ENCODE peak calls at places on chromosomes 2 and 18, in nine cellular contexts. A is heart right ventricle; I is adrenal gland; V is CD8-positive, alpha-beta T cell; B is CD4-positive, alpha-beta T cell; U is mucosa of descending colon; P is fibroblast of pulmonary artery; K is PC-3; F is fibroblast of mammary gland. M is an unnamed sample.

GRCh38 chr18:65415167-65415566 is 335.6 kb upstream of the CDH7 start:
- DNase-seq in A (no peak), I (no peak), V (no peak), B (no peak), U (no peak), P (no peak), K (peak), F (no peak), M (no peak)

GRCh38 chr18:413263-413662 is 87.2 kb downstream of the COLEC12 start:
- DNase-seq in A (no peak), I (no peak), V (no peak), B (no peak), U (no peak), P (peak), K (peak), F (peak), M (no peak)

GRCh38 chr18:67665266-67665665 is 148.7 kb upstream of the DSEL start:
- DNase-seq in A (no peak), I (no peak), V (no peak), B (no peak), U (no peak), P (peak), K (peak), F (peak), M (no peak)

GRCh38 chr2:209426432-209426831 is 2.6 kb downstream of the MAP2 start:
- DNase-seq in A (no peak), I (no peak), V (no peak), B (no peak), U (no peak), P (peak), K (peak), F (no peak), M (no peak)

GRCh38 chr18:9736942-9737813 is 29.1 kb downstream of the RAB31 start:
- DNase-seq in A (no peak), I (no peak), V (no peak), B (no peak), U (no peak), P (no peak), K (peak), F (peak), M (no peak)

GRCh38 chr2:213934560-213934959 is 476.3 kb upstream of the VWC2L start:
- DNase-seq in A (no peak), I (no peak), V (no peak), B (no peak), U (peak), P (peak), K (peak), F (peak), M (peak)

GRCh38 chr2:128169497-128169896 is 78.5 kb downstream of the UGGT1 start:
- DNase-seq in A (no peak), I (no peak), V (no peak), B (no peak), U (no peak), P (peak), K (no peak), F (peak), M (no peak)

GRCh38 chr2:212843409-212844199 is 305.0 kb upstream of the ERBB4 start:
- DNase-seq in A (no peak), I (no peak), V (no peak), B (no peak), U (no peak), P (peak), K (peak), F (peak), M (no peak)

GRCh38 chr18:10143601-10144000 is 229.8 kb downstream of the VAPA start:
- DNase-seq in A (no peak), I (no peak), V (no peak), B (no peak), U (no peak), P (no peak), K (no peak), F (no peak), M (no peak)

GRCh38 chr2:105129722-105130232 is 91.9 kb downstream of the MRPS9 start:
- DNase-seq in A (no peak), I (no peak), V (no peak), B (no peak), U (no peak), P (no peak), K (no peak), F (no peak), M (peak)

GRCh38 chr2:74502147-74502719 is 2.8 kb upstream of the LBX2 start:
- DNase-seq in A (no peak), I (no peak), V (no peak), B (no peak), U (peak), P (no peak), K (no peak), F (no peak), M (peak)

GRCh38 chr2:24050041-24050655 is 607 bp downstream of the FKBP1B start:
- DNase-seq in A (peak), I (peak), V (no peak), B (no peak), U (peak), P (peak), K (no peak), F (peak), M (no peak)

GRCh38 chr18:5311273-5312009 is 15.9 kb upstream of the ZBTB14 start:
- DNase-seq in A (no peak), I (peak), V (no peak), B (no peak), U (no peak), P (no peak), K (peak), F (peak), M (no peak)

DNA sequence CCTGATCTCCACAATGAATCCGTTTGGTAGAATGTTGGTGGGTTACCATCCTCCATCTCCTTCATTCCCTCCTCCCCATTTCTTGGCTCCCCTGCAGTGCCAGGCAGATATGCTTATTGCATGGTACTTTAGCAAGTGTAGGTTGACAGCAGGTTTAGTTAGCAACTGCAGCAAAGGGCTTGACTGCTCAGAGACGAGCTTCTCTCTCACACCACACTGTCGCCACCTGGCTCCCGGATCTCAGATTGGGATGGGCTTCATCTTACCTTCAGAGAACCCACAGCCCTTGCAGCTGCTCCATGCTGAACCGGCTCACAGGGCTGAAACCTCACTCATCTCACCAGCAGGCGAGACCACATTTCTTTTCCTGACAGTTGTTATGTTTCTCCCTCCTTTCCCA is 88.8 kb downstream of the VWA3B start:
- DNase-seq in A (no peak), I (no peak), V (no peak), B (no peak), U (peak), P (no peak), K (peak), F (no peak), M (peak)
- TF ChIP-seq CTCF in A (peak), I (no peak), V (no peak), B (no peak), U (no peak), P (no peak), K (no peak), F (no peak), M (no peak)

GRCh38 chr18:24271381-24272331 is 126.0 kb downstream of the OSBPL1A start:
- DNase-seq in A (peak), I (peak), V (no peak), B (no peak), U (peak), P (peak), K (peak), F (peak), M (peak)
- TF ChIP-seq CTCF in A (peak), I (peak), V (no peak), B (no peak), U (no peak), P (peak), K (no peak), F (peak), M (no peak)

GRCh38 chr2:171522057-171522803 is at the start of gene CYBRD1:
- DNase-seq in A (peak), I (peak), V (no peak), B (no peak), U (peak), P (peak), K (no peak), F (peak), M (peak)
- TF ChIP-seq CTCF in A (no peak), I (no peak), V (no peak), B (no peak), U (no peak), P (no peak), K (no peak), F (peak), M (no peak)

DNA sequence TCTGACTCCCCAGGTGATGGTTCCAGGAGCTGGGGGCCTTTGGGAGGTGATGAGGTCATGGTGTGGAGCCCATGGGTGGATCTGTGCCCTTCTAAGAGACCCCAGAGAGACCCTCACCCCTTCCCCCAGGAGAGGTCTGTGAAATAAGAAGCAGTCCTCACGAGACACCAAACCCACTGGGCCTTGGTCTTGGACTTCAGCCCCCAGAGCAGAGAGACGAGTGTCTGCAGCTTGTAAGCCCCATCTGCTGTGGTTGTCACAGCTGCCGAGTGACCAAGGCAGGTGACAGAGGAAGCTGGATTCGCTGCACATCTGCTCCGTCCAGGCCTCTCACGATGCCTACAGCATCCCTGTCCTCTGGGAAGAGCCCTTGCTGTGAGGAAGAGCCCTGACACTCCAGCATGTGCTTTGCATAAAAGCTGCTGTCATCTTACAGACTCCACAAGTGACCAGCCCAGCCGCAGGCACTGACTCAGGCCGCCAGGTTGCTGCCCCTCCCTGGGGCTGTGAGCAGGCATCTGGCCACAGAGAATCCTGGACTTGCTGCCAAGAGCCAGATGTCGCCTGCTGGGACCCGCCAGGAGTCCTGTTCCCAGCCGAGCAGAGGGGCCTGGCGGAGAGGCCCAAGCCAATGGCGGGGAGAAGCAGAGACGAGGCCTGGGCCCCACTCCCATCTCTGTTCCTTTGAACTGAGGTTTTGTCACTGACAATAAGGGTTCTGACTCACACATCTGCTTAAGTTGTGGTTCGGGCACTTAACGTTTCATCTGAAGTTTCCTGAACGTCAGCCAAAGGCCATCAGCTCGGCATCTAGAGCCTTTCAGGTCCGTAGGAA is 150.7 kb downstream of the PXDN start:
- DNase-seq in A (no peak), I (no peak), V (no peak), B (no peak), U (no peak), P (peak), K (peak), F (peak), M (no peak)
- TF ChIP-seq CTCF in A (no peak), I (no peak), V (no peak), B (no peak), U (no peak), P (no peak), K (no peak), F (no peak), M (no peak)

GRCh38 chr2:167212054-167212648 is 323.9 kb downstream of the XIRP2 start:
- DNase-seq in A (peak), I (peak), V (no peak), B (no peak), U (peak), P (peak), K (peak), F (peak), M (peak)
- TF ChIP-seq CTCF in A (peak), I (peak), V (no peak), B (peak), U (peak), P (peak), K (peak), F (peak), M (peak)

DNA sequence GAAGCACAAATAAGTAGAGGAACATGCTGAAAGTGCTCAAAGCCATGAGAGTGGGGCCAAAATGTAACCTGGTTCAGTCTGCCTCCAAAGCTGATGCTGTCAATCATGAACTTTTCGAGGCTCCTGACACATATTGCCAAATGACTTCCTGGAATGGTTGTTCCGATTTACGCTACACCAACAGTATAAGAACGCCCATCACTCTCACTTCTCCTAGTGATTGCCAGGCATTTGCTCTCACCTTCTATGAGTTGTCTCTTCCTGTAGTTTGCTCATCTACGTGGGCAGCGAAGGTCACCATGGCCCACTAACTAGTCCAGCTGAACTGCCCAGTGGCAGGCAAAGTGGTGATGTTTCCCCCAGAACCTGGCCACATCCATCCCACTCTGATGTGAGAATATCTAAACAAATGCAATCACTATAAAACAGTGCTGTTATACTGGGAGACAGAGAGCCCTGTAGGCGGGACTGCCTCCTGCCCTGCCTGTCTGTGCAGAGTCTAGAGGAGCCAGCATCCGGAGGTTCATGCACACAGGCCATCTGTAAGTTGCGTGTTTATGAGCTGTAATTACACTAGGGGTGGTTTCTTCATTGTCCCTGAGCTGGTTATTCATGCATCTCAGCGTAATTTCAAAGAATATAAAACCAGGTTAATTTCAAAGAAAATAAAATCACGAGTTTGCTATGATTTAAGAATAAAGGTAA is 8.8 kb upstream of the CABLES1 start:
- DNase-seq in A (no peak), I (no peak), V (no peak), B (no peak), U (peak), P (peak), K (no peak), F (no peak), M (no peak)
- TF ChIP-seq CTCF in A (no peak), I (no peak), V (no peak), B (no peak), U (no peak), P (no peak), K (no peak), F (no peak), M (no peak)

GRCh38 chr2:44247924-44248323 is 27.4 kb upstream of the SLC3A1 start:
- DNase-seq in A (no peak), I (no peak), V (no peak), B (no peak), U (no peak), P (no peak), K (peak), F (no peak), M (no peak)
- TF ChIP-seq CTCF in A (no peak), I (no peak), V (no peak), B (no peak), U (no peak), P (no peak), K (no peak), F (no peak), M (no peak)

DNA sequence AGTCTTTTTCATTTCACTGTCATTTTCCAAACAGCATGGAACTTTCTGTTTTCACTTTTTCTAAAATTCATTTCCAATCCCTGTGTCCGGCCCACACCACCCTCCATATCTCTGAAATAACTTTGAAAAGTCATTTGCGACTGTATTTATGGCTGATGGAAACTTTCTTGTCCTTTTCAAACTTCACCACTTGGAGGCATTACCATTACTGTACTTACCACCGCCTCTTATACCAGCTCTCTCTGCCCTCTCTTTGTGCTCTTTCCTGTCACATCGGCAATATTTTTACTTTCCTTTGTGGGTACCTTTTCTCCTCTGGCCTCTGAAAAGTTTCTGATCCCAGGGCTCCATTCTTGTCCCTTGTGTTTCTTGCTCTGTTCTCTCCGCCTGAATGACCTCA is 39.5 kb upstream of the IL1RL1 start:
- DNase-seq in A (no peak), I (no peak), V (no peak), B (no peak), U (no peak), P (no peak), K (peak), F (no peak), M (no peak)
- TF ChIP-seq CTCF in A (no peak), I (no peak), V (peak), B (peak), U (no peak), P (no peak), K (peak), F (no peak), M (no peak)

GRCh38 chr2:21657475-21657874 is 533.7 kb downstream of the TDRD15 start:
- DNase-seq in A (no peak), I (no peak), V (no peak), B (no peak), U (no peak), P (no peak), K (no peak), F (no peak), M (no peak)
- TF ChIP-seq CTCF in A (no peak), I (no peak), V (no peak), B (no peak), U (no peak), P (no peak), K (no peak), F (no peak), M (no peak)

M was measured in GM20000.